ENCODE peak calls at places on chromosomes 5 and 9, in six cellular contexts. Q, C, M, Z, F and L are unnamed samples.

GRCh38 chr5:158514961-158515359 is 584.8 kb downstream of the EBF1 start:
- DNase-seq in C (no peak), Z (no peak), F (no peak), Q (no peak), M (no peak), L (no peak)

GRCh38 chr9:14353222-14354056 is 39.5 kb upstream of the NFIB start:
- DNase-seq in C (peak; percentile 94), M (peak; percentile 91), Q (peak; percentile 51), Z (peak; percentile 61), F (peak; percentile 93), L (peak; percentile 78)

GRCh38 chr5:80055491-80056170 is 20.5 kb downstream of the THBS4 start:
- DNase-seq in C (no peak), Q (no peak), Z (peak; percentile 90), F (no peak), M (peak; percentile 38), L (peak; percentile 1)

GRCh38 chr9:69035438-69036316 is at the start of gene FXN:
- DNase-seq in M (peak; percentile 85), Z (peak; percentile 76), C (peak; percentile 84), Q (peak; percentile 61), F (peak; percentile 87), L (peak; percentile 79)

GRCh38 chr9:136399176-136400037 is 563 bp downstream of the SNAPC4 start:
- DNase-seq in C (peak; percentile 29), M (no peak), F (no peak), Z (peak; percentile 26), Q (no peak), L (peak; percentile 46)

GRCh38 chr9:71819115-71819739 is 50.9 kb upstream of the CEMIP2 start:
- DNase-seq in M (no peak), C (peak; percentile 56), F (peak; percentile 25), Z (no peak), Q (peak; percentile 16), L (peak; percentile 40)

GRCh38 chr9:129266536-129266935 is 88.5 kb upstream of the IER5L start:
- DNase-seq in C (no peak), Q (no peak), F (no peak), M (no peak), Z (no peak), L (no peak)

GRCh38 chr9:115200711-115201505 is 83.0 kb upstream of the TNC start:
- DNase-seq in Z (no peak), C (no peak), F (no peak), M (no peak), Q (no peak), L (no peak)

GRCh38 chr5:13664377-13664776 is 280.1 kb downstream of the DNAH5 start:
- DNase-seq in Q (no peak), M (no peak), C (no peak), Z (peak; percentile 93), F (no peak), L (no peak)

GRCh38 chr9:89745601-89746376 is 141.0 kb downstream of the GADD45G start:
- DNase-seq in C (no peak), Q (no peak), F (no peak), Z (no peak), M (no peak), L (no peak)

GRCh38 chr5:62460578-62460983 is 48.0 kb downstream of the IPO11 start:
- DNase-seq in F (no peak), M (no peak), C (no peak), Q (peak; percentile 35), Z (peak; percentile 12), L (peak; percentile 32)

GRCh38 chr5:84683594-84683993 is 298.9 kb upstream of the EDIL3 start:
- DNase-seq in Q (no peak), F (no peak), C (no peak), Z (no peak), M (no peak), L (no peak)

GRCh38 chr9:70229579-70229978 is 29.2 kb upstream of the SMC5 start:
- DNase-seq in F (no peak), Q (no peak), C (no peak), M (no peak), Z (peak; percentile 13), L (no peak)

GRCh38 chr5:72324186-72324825 is 4.1 kb downstream of the PTCD2 start:
- DNase-seq in M (no peak), Q (no peak), C (no peak), Z (peak; percentile 86), F (no peak), L (no peak)

GRCh38 chr5:154308457-154309360 is 118.2 kb downstream of the GALNT10 start:
- DNase-seq in Q (no peak), Z (peak; percentile 34), F (no peak), M (no peak), C (no peak), L (no peak)

GRCh38 chr5:11822598-11822997 is 81.6 kb downstream of the CTNND2 start:
- DNase-seq in M (no peak), F (no peak), C (no peak), Q (no peak), Z (no peak), L (no peak)

GRCh38 chr5:124883686-124884085 is 137.2 kb upstream of the ZNF608 start:
- DNase-seq in C (no peak), F (no peak), M (no peak), Q (no peak), Z (no peak), L (peak; percentile 16)

GRCh38 chr5:132671000-132671399 is 2.8 kb upstream of the IL4 start:
- DNase-seq in Q (no peak), F (no peak), C (no peak), Z (no peak), M (no peak), L (no peak)

GRCh38 chr5:132675936-132676689 is 2.3 kb downstream of the IL4 start:
- DNase-seq in Q (no peak), M (no peak), Z (no peak), C (no peak), F (no peak), L (no peak)

GRCh38 chr5:132674671-132675506 is 1.1 kb downstream of the IL4 start:
- DNase-seq in M (no peak), F (no peak), Z (peak; percentile 92), Q (peak; percentile 24), C (peak; percentile 16), L (no peak)

GRCh38 chr5:132677191-132677590 is 3.4 kb downstream of the IL4 start:
- DNase-seq in C (peak; percentile 15), M (peak; percentile 82), Q (peak; percentile 31), Z (peak; percentile 80), F (no peak), L (peak; percentile 90)

DNA sequence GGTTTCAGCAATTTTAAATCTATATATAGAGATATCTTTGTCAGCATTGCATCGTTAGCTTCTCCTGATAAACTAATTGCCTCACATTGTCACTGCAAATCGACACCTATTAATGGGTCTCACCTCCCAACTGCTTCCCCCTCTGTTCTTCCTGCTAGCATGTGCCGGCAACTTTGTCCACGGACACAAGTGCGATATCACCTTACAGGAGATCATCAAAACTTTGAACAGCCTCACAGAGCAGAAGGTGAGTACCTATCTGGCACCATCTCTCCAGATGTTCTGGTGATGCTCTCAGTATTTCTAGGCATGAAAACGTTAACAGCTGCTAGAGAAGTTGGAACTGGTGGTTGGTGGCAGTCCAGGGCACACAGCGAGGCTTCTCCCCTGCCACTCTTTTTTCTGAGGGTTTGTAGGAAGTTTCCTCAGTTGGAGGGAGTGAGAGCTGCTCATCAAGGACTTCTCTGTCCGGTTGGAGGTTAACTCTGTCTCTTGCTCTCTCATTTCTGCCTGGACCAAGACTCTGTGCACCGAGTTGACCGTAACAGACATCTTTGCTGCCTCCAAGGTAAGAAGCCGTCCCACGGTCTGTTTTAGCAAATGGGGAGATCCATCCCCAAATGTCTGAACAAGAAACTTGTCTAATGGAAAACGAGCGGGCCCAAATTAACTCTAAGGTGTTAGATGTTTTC is at the start of gene IL4:
- DNase-seq in F (no peak), Q (no peak), C (no peak), M (no peak), Z (no peak), L (no peak)
- H3K4me3 ChIP-seq in F (no peak within 1 kb of the TSS), Q (peak within 1 kb of the TSS; percentile 23), C (no peak within 1 kb of the TSS), M (no peak within 1 kb of the TSS), Z (peak within 1 kb of the TSS; percentile 45), L (no peak within 1 kb of the TSS)

GRCh38 chr5:176542135-176542595 is 5.0 kb upstream of the RNF44 start:
- DNase-seq in M (no peak), Z (no peak), C (peak; percentile 23), F (no peak), Q (no peak), L (peak; percentile 58)
- H3K27ac ChIP-seq in M (peak overlapping the region; percentile 82), Z (peak overlapping the region; percentile 28), C (no peak overlapping the region), F (peak overlapping the region; percentile 84), Q (peak overlapping the region; percentile 13), L (peak overlapping the region; percentile 99)

DNA sequence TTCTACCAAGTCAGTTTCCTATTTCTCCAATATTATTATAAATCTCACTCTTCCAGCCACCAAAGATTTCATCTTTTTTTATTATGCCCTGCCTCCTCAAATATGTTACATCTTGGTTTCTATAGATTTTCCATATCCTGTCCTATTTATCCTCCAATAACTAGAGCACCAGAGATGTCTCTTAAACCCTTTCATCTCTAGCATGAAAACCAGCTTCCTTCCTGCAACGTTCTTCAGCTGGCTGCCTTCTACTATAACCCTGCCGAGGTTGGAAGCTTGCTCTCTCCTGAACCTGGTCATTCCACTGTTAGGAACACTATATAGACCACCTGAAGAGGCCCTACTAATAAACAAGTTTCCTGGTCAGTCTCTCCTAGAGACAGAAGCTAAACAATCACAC is 27.9 kb downstream of the FAM169A start:
- DNase-seq in C (no peak), M (no peak), Z (no peak), Q (no peak), F (no peak), L (no peak)
- H3K36me3 ChIP-seq in C (no peaks in the 10 kb centered on the region), M (no peaks in the 10 kb centered on the region), Z (peaks cover 12% of the 10 kb centered on the region), Q (peaks cover 49% of the 10 kb centered on the region), F (no peaks in the 10 kb centered on the region), L (no peaks in the 10 kb centered on the region)

GRCh38 chr5:76716456-76717157 is 681 bp downstream of the F2R start:
- DNase-seq in F (peak; percentile 35), Q (no peak), Z (no peak), M (no peak), C (no peak), L (no peak)

GRCh38 chr5:76718880-76719279 is 3.0 kb downstream of the F2R start:
- DNase-seq in F (no peak), Q (no peak), M (no peak), C (no peak), Z (no peak), L (no peak)

GRCh38 chr5:76718381-76718832 is 2.5 kb downstream of the F2R start:
- DNase-seq in C (no peak), F (no peak), M (no peak), Q (no peak), Z (no peak), L (no peak)

GRCh38 chr5:76715734-76716455 is at the start of gene F2R:
- DNase-seq in F (peak; percentile 77), M (no peak), Q (peak; percentile 24), C (peak; percentile 22), Z (peak; percentile 44), L (peak; percentile 45)

DNA sequence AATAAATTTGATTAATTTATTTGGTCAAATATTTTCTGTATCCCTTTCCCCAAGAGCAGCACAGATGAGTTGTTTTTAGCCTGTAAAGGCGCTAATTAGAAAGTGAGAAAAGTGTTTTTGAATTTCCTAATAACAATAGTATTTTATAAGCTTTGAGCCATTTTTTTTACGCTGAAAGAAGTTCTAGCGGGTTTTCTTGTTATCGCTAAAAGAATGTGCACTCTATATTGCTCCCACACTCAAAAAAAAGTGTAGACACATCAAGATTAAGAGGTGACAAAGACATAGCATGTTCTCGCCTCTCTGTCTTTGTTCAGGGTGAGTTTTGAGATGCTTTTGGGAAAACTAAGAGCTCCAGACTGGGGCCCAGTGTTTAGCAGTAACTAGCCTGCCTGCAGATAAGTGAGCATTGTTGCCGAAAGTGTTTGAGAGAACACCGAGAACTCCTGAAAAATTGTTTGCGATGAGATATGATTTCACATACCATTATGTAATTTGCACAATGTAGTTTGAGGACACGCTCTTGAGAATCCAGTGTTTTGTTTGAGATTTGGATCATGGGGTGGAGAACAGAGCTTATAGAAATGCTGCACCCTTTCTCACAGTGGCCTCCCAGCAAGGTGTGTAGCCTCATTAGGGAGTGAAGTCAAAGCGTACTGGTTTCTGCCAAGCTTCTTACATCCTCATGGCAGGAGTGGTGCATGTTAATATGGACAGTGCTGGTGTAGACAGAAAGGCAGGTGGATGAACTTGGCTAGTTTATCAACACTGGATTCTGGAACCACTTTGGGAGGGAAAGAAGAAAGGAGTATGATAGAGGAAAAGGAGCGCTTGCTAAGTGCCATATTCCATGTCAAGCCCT is 1.5 kb downstream of the F2R start:
- DNase-seq in Z (no peak), M (no peak), C (no peak), Q (no peak), F (no peak), L (no peak)
- H3K4me3 ChIP-seq in Z (peak overlapping the region; percentile 92), M (peak overlapping the region; percentile 4), C (no peak overlapping the region), Q (peak overlapping the region; percentile 84), F (peak overlapping the region; percentile 85), L (no peak overlapping the region)